ENCODE peak calls at places on chromosomes 16 and 17, in four cellular contexts. M is neural progenitor cell, D is endothelial cell of umbilical vein, R is fibroblast of lung. Z is an unnamed sample.
A peak's percentile ranks its signal among the peaks of the same experiment; 100 is the strongest.

GRCh38 chr17:51260960-51261958 is 913 bp downstream of the UTP18 start:
- DNase-seq in M (peak; percentile 3), D (peak; percentile 53), R (peak; percentile 40), Z (peak; percentile 84)

GRCh38 chr16:86896976-86897375 is 318.6 kb downstream of the FOXL1 start:
- DNase-seq in M (peak; percentile 75), R (no peak), D (no peak), Z (no peak)

GRCh38 chr17:29625037-29625750 is 2.5 kb upstream of the CORO6 start:
- DNase-seq in M (peak; percentile 39), R (peak; percentile 59), D (no peak), Z (peak; percentile 91)

GRCh38 chr16:84545114-84545737 is 40.8 kb upstream of the MEAK7 start:
- DNase-seq in D (no peak), M (no peak), R (no peak), Z (no peak)

GRCh38 chr17:78785663-78786057 is 3.6 kb upstream of the CYTH1 start:
- DNase-seq in M (no peak), R (no peak), D (no peak), Z (no peak)

GRCh38 chr17:46986401-46986800 is 7.3 kb upstream of the RPRML start:
- DNase-seq in D (no peak), R (no peak), M (no peak), Z (no peak)

GRCh38 chr17:7496470-7497227 is 12.5 kb downstream of the POLR2A start:
- DNase-seq in R (no peak), M (no peak), D (peak; percentile 19), Z (no peak)

GRCh38 chr17:73747221-73748002 is 103.2 kb upstream of the SDK2 start:
- DNase-seq in R (no peak), D (no peak), M (no peak), Z (no peak)

GRCh38 chr17:47846741-47847340 is 4.1 kb downstream of the SP6 start:
- DNase-seq in D (no peak), M (peak; percentile 67), R (no peak), Z (no peak)

GRCh38 chr17:64323774-64324173 is 60.7 kb upstream of the TEX2 start:
- DNase-seq in M (no peak), D (no peak), R (no peak), Z (no peak)

GRCh38 chr17:52159159-52159809 is 770 bp upstream of the CA10 start:
- DNase-seq in D (no peak), R (no peak), M (no peak), Z (no peak)

GRCh38 chr16:75122609-75123008 is 6.0 kb upstream of the LDHD start:
- DNase-seq in R (no peak), D (no peak), M (no peak), Z (no peak)

GRCh38 chr16:22189473-22190168 is 16.5 kb upstream of the EEF2K start:
- DNase-seq in R (peak; percentile 21), M (no peak), D (peak; percentile 76), Z (peak; percentile 57)

GRCh38 chr17:68089881-68090280 is 54.3 kb downstream of the KPNA2 start:
- DNase-seq in D (peak; percentile 73), M (no peak), R (peak; percentile 31), Z (peak; percentile 29)

GRCh38 chr17:69492410-69493071 is 78.0 kb downstream of the MAP2K6 start:
- DNase-seq in R (peak; percentile 92), M (peak; percentile 45), D (no peak), Z (peak; percentile 95)

GRCh38 chr17:76472258-76472645 is 4.8 kb downstream of the AANAT start:
- DNase-seq in R (no peak), M (no peak), D (no peak), Z (no peak)

GRCh38 chr17:40318835-40319332 is 9.9 kb downstream of the RARA start:
- DNase-seq in R (no peak), D (peak; percentile 44), M (no peak), Z (peak; percentile 53)

GRCh38 chr17:51852603-51853002 is 305.9 kb downstream of the CA10 start:
- DNase-seq in R (no peak), D (no peak), M (no peak), Z (no peak)

GRCh38 chr17:1147664-1148063 is 32.1 kb downstream of the ABR start:
- DNase-seq in R (peak; percentile 65), M (peak; percentile 78), D (peak; percentile 80), Z (peak; percentile 58)

GRCh38 chr16:84836234-84836647 is 16.5 kb downstream of the CRISPLD2 start:
- DNase-seq in R (peak; percentile 100), M (peak; percentile 85), D (no peak), Z (peak; percentile 100)

GRCh38 chr17:41340934-41341861 is 9.4 kb downstream of the KRT33A start:
- DNase-seq in R (no peak), M (no peak), D (no peak), Z (no peak)

GRCh38 chr17:17868637-17869522 is 32.1 kb upstream of the SREBF1 start:
- DNase-seq in M (peak; percentile 69), R (no peak), D (peak; percentile 88), Z (no peak)

GRCh38 chr17:12193336-12193735 is 172.7 kb downstream of the MAP2K4 start:
- DNase-seq in M (no peak), D (no peak), R (no peak), Z (no peak)

GRCh38 chr17:13306310-13306962 is 288.6 kb upstream of the ELAC2 start:
- DNase-seq in R (peak; percentile 82), M (peak; percentile 75), D (no peak), Z (peak; percentile 89)

GRCh38 chr16:28531777-28532744 is 6.7 kb downstream of the NUPR1 start:
- DNase-seq in M (peak; percentile 86), D (no peak), R (no peak), Z (peak; percentile 39)

GRCh38 chr16:4537376-4538066 is 1.1 kb downstream of the CDIP1 start:
- DNase-seq in D (no peak), M (peak; percentile 39), R (no peak), Z (peak; percentile 57)
- TF ChIP-seq EZH2 in D (no peak), M (no peak), R (no peak), Z (no peak)

DNA sequence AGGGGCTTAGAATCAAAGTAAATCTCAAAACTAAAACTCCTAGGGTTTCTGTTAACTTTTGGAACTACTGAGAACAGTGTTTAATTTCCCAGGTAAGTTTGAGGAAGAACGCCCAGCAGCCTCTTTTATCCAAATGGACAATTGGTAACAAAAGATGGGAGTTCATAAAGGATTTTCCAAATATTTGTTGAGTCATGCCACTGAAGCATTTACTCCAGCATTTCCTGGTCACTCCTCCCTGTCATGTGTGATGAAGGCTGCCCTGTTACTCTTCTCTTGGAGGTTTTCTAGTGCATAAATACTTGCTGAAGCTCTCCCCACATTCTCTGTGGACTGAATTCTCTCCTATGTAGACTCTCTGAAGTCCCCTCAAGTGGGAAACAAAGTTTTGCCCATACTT is 16.5 kb downstream of the ZNF75A start:
- DNase-seq in M (no peak), D (no peak), R (no peak), Z (no peak)
- H3K9me3 ChIP-seq in M (peaks cover 35% of the 10 kb centered on the region), D (peaks cover 19% of the 10 kb centered on the region), R (peaks cover 5% of the 10 kb centered on the region), Z (peaks cover 22% of the 10 kb centered on the region)

DNA sequence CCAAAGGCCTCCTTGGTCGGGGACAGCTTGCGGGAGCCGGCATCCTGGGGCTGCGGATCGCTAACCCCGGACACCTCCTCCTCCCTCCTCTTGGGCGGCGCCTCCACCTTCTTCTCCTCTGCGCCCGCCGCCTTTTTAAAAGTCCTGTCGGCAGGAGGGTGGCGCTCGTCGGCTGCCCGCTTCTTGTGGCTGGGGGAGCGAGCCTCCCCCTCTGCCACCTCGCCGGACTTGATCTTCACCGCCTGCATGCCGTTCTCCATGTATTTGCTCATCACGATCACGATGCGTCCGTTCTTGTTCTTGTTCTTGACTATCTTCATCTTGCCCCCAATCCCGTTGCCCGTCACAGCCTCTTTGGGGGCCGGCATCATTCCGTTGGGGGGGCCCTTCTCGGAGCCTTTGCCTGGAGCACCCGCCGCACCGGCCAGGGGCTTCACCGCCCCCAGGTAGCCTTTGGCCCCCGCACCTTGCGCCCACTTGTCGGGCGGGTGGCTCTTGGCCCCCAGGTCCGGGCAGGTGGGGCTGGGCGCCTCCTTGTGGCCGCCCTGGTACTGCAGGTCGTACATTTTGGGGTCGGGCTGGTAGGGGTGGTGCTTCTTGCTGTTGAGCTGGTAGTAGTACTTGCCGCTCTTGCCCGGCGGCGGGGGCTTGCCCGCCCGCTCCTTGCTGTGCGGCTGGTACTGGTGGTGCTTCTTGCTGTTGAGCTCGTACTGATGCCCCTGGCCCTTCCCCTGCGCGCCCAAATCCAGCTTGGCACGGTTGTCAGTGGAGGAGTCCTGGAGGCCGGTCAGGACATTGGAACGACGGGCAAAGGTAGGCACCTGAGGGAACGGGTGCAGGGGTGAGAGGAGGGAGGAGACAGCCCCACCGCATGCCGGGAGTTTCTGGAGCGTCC is 4.4 kb downstream of the CBX4 start:
- DNase-seq in R (no peak), M (peak; percentile 77), D (no peak), Z (no peak)
- H3K4me1 ChIP-seq in R (peaks cover 18% of the 10 kb centered on the region), M (peaks cover 52% of the 10 kb centered on the region), D (peaks cover 7% of the 10 kb centered on the region), Z (peaks cover 6% of the 10 kb centered on the region)

GRCh38 chr17:39165844-39166349 is at the start of gene ARL5C:
- DNase-seq in D (no peak), R (no peak), M (no peak), Z (no peak)
- TF ChIP-seq EZH2 in D (no peak), R (no peak), M (no peak), Z (no peak)

DNA sequence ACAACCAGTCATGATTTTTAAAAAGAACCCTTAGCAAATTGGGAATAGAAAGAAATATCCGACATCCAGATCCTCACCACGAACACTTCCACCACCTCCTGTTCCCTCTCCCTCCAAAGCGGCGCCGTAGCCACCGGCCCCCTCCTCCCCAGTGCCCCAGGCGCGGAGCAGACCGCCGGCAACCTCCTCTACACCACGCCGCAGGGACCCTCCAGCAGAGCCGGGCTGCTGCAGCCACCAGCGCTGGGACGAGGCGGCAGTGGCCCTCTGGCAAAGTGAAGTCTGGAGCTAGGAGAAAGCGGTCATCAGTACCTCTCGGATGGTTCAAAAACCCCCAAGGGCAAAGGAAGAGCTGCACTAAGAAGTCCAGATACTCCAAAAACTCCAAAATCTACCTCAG is 41.4 kb upstream of the SLFN13 start:
- DNase-seq in M (no peak), D (no peak), R (no peak), Z (no peak)
- H3K9me3 ChIP-seq in M (no peaks in the 10 kb centered on the region), D (no peaks in the 10 kb centered on the region), R (no peaks in the 10 kb centered on the region), Z (no peaks in the 10 kb centered on the region)

DNA sequence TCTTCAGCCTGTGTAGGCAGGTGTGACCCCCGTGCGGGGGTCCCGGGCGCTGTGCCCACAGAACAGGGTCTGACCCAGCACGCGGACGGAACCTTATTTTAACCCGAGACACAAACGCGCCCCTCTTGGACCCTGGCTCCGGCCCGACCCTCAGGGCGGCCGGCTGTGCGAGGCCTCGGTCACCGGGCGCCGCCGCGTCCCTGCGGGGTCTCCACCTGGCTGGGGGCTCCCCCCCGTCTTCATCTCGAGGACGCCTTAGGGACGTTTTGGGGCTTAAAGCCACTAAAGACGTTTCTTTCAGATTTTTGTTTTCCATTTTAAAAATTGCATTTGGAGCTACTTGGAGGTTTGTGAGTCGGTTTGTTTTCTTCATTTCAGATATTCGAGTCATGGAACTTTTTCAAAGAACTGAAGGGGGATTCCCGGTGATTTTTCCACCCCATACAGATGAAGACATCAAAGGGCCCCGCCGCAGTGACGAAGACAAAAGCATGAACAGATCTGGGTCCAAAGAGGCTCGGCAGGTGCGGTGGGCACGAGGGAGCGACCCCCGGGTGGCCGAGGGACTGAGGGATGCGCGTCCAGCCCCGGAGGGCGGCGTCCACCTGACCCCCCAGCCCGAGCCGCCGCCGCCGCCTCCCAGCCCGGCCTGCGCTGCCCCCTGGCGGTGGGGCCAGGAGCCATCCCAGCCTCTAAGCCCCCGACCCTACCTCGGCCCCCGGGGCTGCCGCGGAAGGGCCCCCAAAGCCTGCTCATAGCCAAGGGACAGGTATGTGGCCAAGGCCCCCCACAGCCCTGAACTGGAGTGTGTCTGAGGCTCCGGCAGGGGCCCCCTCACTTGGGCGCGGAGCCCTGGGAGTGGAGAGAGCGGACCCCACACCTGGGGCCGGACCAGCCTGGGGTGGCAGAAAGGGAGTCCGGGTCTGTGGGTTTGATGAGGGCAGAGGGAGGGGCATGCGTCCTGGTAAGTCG is 3.8 kb upstream of the CD7 start:
- DNase-seq in D (no peak), M (peak; percentile 63), R (no peak), Z (peak; percentile 36)
- H3K4me1 ChIP-seq in D (no peaks in the 10 kb centered on the region), M (peaks cover 12% of the 10 kb centered on the region), R (no peaks in the 10 kb centered on the region), Z (no peaks in the 10 kb centered on the region)